ENCODE peak calls at places on chromosome 5, in six cellular contexts. R, X, B, A, Z and H are unnamed samples.

GRCh38 chr5:73213566-73213998 is 40.6 kb downstream of the TMEM174 start:
- DNase-seq in R (no peak), X (no peak), B (no peak), A (peak), Z (peak), H (no peak)

GRCh38 chr5:142512680-142513042 is 173.2 kb downstream of the FGF1 start:
- DNase-seq in R (no peak), X (no peak), B (no peak), A (peak), Z (peak), H (no peak)

GRCh38 chr5:16709691-16710420 is 93.1 kb upstream of the RETREG1 start:
- DNase-seq in R (no peak), X (no peak), B (no peak), A (no peak), Z (no peak), H (no peak)

GRCh38 chr5:88159591-88159990 is 109.1 kb downstream of the TMEM161B start:
- DNase-seq in R (no peak), X (no peak), B (no peak), A (no peak), Z (no peak), H (no peak)

GRCh38 chr5:89372176-89372575 is 489.2 kb upstream of the MEF2C start:
- DNase-seq in R (no peak), X (no peak), B (no peak), A (no peak), Z (peak), H (no peak)

GRCh38 chr5:177109810-177110209 is 23.1 kb downstream of the FGFR4 start:
- DNase-seq in R (no peak), X (no peak), B (no peak), A (no peak), Z (no peak), H (no peak)

GRCh38 chr5:37739817-37740261 is 100.0 kb downstream of the GDNF start:
- DNase-seq in R (no peak), X (no peak), B (no peak), A (no peak), Z (peak), H (no peak)

GRCh38 chr5:141326088-141326854 is 4.0 kb upstream of the PCDHGA1 start:
- DNase-seq in R (peak), X (no peak), B (peak), A (peak), Z (peak), H (peak)

GRCh38 chr5:16935271-16936149 is 578 bp downstream of the MYO10 start:
- DNase-seq in R (no peak), X (no peak), B (peak), A (peak), Z (no peak), H (no peak)

GRCh38 chr5:172881691-172882370 is 47.8 kb downstream of the ERGIC1 start:
- DNase-seq in R (no peak), X (no peak), B (no peak), A (no peak), Z (peak), H (no peak)

GRCh38 chr5:33939863-33940262 is 3.7 kb downstream of the RXFP3 start:
- DNase-seq in R (no peak), X (no peak), B (peak), A (no peak), Z (peak), H (no peak)

GRCh38 chr5:41176952-41177351 is 36.4 kb downstream of the C6 start:
- DNase-seq in R (no peak), X (no peak), B (no peak), A (no peak), Z (peak), H (no peak)

GRCh38 chr5:63049935-63050334 is 471.3 kb downstream of the LRRC70 start:
- DNase-seq in R (no peak), X (no peak), B (no peak), A (no peak), Z (no peak), H (no peak)

GRCh38 chr5:96483878-96484277 is 50.8 kb upstream of the PCSK1 start:
- DNase-seq in R (no peak), X (no peak), B (peak), A (peak), Z (peak), H (no peak)

GRCh38 chr5:121273818-121274433 is 577.8 kb upstream of the FTMT start:
- DNase-seq in R (no peak), X (no peak), B (peak), A (peak), Z (peak), H (no peak)

GRCh38 chr5:171980729-171981128 is 25.7 kb downstream of the FBXW11 start:
- DNase-seq in R (no peak), X (no peak), B (no peak), A (no peak), Z (no peak), H (no peak)

GRCh38 chr5:11619339-11620028 is 284.8 kb downstream of the CTNND2 start:
- DNase-seq in R (peak), X (peak), B (peak), A (peak), Z (no peak), H (no peak)

GRCh38 chr5:21823588-21823987 is 1029.6 kb downstream of the CDH12 start:
- DNase-seq in R (no peak), X (no peak), B (no peak), A (no peak), Z (no peak), H (no peak)

GRCh38 chr5:158203256-158203655 is 344.3 kb upstream of the CLINT1 start:
- DNase-seq in R (peak), X (no peak), B (no peak), A (no peak), Z (no peak), H (no peak)

GRCh38 chr5:95358320-95358719 is 32.8 kb upstream of the FAM81B start:
- DNase-seq in R (no peak), X (no peak), B (no peak), A (no peak), Z (no peak), H (no peak)

GRCh38 chr5:100188778-100189177 is 346.4 kb upstream of the FAM174A start:
- DNase-seq in R (no peak), X (no peak), B (no peak), A (no peak), Z (no peak), H (no peak)

GRCh38 chr5:111954516-111955337 is 197.7 kb upstream of the NREP start:
- DNase-seq in R (no peak), X (no peak), B (no peak), A (no peak), Z (peak), H (no peak)

GRCh38 chr5:149581931-149582768 is 852 bp downstream of the ARHGEF37 start:
- DNase-seq in R (no peak), X (no peak), B (no peak), A (no peak), Z (no peak), H (no peak)

GRCh38 chr5:166178681-166179080 is 2112.8 kb upstream of the WWC1 start:
- DNase-seq in R (no peak), X (no peak), B (no peak), A (no peak), Z (no peak), H (no peak)

GRCh38 chr5:154723740-154724505 is 31.3 kb upstream of the LARP1 start:
- DNase-seq in R (no peak), X (no peak), B (no peak), A (no peak), Z (peak), H (no peak)

GRCh38 chr5:38607396-38607795 is 51.0 kb upstream of the LIFR start:
- DNase-seq in R (no peak), X (no peak), B (no peak), A (peak), Z (peak), H (no peak)

GRCh38 chr5:133520062-133520461 is 92.3 kb downstream of the FSTL4 start:
- DNase-seq in R (no peak), X (no peak), B (no peak), A (no peak), Z (no peak), H (no peak)

GRCh38 chr5:368162-369084 is 46.9 kb downstream of the AHRR start:
- DNase-seq in R (no peak), X (no peak), B (no peak), A (no peak), Z (peak), H (no peak)

GRCh38 chr5:116388564-116389258 is 185.9 kb downstream of the SEMA6A start:
- DNase-seq in R (no peak), X (no peak), B (no peak), A (no peak), Z (no peak), H (no peak)